ENCODE peak calls at places on chromosome 10, in seven cellular contexts. K is tibial nerve; I is lower lobe of right lung; Y is tibial artery; J is CD8-positive, alpha-beta memory T cell; X is OCI-LY7; R is ascending aorta. V is an unnamed sample.
A peak's percentile ranks its signal among the peaks of the same experiment; 100 is the strongest.

GRCh38 chr10:100362570-100363496 is 15.8 kb downstream of the SCD start:
- DNase-seq in K (no peak), I (no peak), Y (no peak), J (no peak), X (no peak), R (no peak), V (no peak)

GRCh38 chr10:73512207-73512743 is 16.5 kb upstream of the PPP3CB start:
- DNase-seq in K (no peak), I (no peak), Y (no peak), J (no peak), X (no peak), R (no peak), V (no peak)

GRCh38 chr10:87504307-87504666 is 406 bp upstream of the MINPP1 start:
- DNase-seq in K (no peak), I (no peak), Y (no peak), J (no peak), X (peak; percentile 0), R (no peak), V (no peak)

GRCh38 chr10:79274279-79275104 is 72.8 kb upstream of the PPIF start:
- DNase-seq in K (peak; percentile 75), I (peak; percentile 84), Y (peak; percentile 90), J (no peak), X (no peak), R (peak; percentile 63), V (no peak)

GRCh38 chr10:112732277-112732891 is 217.7 kb upstream of the TCF7L2 start:
- DNase-seq in K (no peak), I (no peak), Y (no peak), J (no peak), X (peak; percentile 1), R (no peak), V (no peak)

GRCh38 chr10:110429301-110429700 is 68.4 kb upstream of the DUSP5 start:
- DNase-seq in K (no peak), I (no peak), Y (no peak), J (no peak), X (no peak), R (no peak), V (no peak)

GRCh38 chr10:3067045-3067858 is at the start of gene PFKP:
- DNase-seq in K (no peak), I (no peak), Y (no peak), J (peak; percentile 43), X (peak; percentile 64), R (no peak), V (peak; percentile 72)

GRCh38 chr10:113357688-113358306 is 195.1 kb upstream of the HABP2 start:
- DNase-seq in K (no peak), I (no peak), Y (no peak), J (no peak), X (no peak), R (no peak), V (no peak)

DNA sequence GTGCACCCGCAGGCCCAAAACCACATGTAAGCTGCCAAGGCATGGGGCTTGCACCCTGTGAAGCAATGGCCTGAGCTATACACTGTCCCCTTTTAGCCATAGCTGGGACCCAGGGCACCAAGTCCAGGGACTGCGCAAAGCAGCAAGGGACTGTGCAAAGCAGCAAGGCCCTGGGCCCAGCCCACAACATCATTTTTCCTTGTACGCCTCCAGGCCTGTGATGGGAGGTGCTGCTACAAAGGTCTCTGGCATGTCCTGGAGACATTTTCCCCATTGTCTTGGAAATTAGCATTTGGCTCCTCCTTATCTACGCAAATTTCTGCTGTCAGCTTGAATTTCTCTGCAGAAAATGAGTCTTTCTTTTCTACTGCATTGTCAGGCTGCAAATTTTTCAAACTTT is 24.8 kb downstream of the ARHGAP19 start:
- DNase-seq in K (no peak), I (no peak), Y (no peak), J (no peak), X (no peak), R (no peak), V (no peak)
- H3K36me3 ChIP-seq in K (peaks cover 5% of the 10 kb centered on the region), I (peaks cover 24% of the 10 kb centered on the region), Y (peaks cover 16% of the 10 kb centered on the region), J (no peaks in the 10 kb centered on the region), X (peaks cover 79% of the 10 kb centered on the region), R (no peaks in the 10 kb centered on the region), V (no peaks in the 10 kb centered on the region)

DNA sequence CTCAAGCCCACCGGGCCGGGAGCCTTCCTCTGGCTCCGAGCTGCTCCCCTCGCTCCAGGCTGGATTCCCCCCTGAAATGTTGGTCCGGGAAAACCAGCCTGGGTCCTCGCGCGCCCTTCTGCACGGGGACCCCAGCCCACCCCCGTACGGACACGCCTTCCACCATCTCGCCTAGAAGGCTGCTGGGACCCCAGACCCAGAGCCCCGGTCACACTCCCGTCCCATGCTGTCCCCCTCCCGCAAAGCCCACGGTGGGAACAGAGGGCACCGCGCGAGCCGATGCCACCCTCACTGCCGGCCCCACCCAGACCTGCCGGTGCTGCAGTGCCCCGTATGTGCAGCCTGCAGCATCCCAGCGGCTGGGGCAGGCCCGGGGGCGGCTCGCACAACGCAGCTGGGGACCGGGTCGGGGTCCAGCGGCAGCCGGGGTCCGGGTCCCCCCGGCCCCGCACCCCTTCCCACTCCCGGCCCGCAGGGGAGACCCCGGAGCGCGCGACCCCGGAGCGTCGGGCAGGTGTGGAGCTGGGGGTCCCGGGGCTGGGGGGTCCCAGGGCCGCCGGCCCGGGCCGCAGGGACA is 871 bp downstream of the SPOCK2 start:
- DNase-seq in K (no peak), I (no peak), Y (no peak), J (no peak), X (peak; percentile 34), R (no peak), V (no peak)
- H3K4me3 ChIP-seq in K (peak overlapping the region; percentile 51), I (peak overlapping the region; percentile 65), Y (peak overlapping the region; percentile 41), J (peak overlapping the region; percentile 88), X (peak overlapping the region; percentile 73), R (peak overlapping the region; percentile 62), V (peak overlapping the region; percentile 9)

GRCh38 chr10:61629594-61629993 is 33.1 kb upstream of the CABCOCO1 start:
- DNase-seq in K (no peak), I (no peak), Y (no peak), J (no peak), X (no peak), R (no peak), V (no peak)

GRCh38 chr10:61628875-61629513 is 33.7 kb upstream of the CABCOCO1 start:
- DNase-seq in K (no peak), I (no peak), Y (no peak), J (no peak), X (no peak), R (no peak), V (peak; percentile 46)

GRCh38 chr10:61626209-61626608 is 36.5 kb upstream of the CABCOCO1 start:
- DNase-seq in K (no peak), I (no peak), Y (no peak), J (no peak), X (no peak), R (no peak), V (no peak)

GRCh38 chr10:61627266-61627665 is 35.5 kb upstream of the CABCOCO1 start:
- DNase-seq in K (no peak), I (no peak), Y (no peak), J (no peak), X (no peak), R (no peak), V (no peak)

DNA sequence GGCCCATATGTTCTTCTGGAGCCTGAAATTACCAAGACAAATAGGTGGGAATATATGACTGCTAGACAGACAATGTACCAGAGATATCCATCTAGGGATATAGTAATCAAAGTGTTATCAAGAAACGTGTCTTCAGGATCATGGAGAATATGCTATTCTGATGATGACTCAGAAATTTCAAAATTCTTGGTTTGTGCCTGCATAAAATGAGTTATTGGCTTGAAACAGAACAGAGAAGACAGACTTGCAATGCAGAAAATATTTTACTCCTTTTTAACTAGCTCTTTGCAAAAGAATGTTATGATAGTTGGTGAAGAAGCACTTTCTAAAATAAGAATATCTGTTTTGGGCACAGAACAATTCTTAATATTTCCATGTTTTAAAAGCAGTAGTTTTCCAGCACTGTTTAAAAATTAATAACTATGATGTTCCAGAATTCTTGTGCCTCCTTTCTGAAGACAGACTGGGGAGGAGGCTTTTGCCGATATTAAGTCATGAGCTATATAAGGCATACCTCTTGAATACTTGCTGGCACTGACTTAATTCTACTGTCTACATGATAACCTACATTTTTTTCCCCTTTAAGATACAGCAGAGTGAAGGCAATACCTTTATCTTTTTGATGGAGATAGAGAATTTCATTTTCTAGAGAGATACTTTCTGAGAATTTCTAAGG is 34.4 kb upstream of the CABCOCO1 start:
- DNase-seq in K (no peak), I (no peak), Y (no peak), J (no peak), X (no peak), R (no peak), V (no peak)
- H3K27ac ChIP-seq in K (no peak overlapping the region), I (peak overlapping the region; percentile 53), Y (peak overlapping the region; percentile 51), J (no peak overlapping the region), X (no peak overlapping the region), R (no peak overlapping the region), V (no peak overlapping the region)

GRCh38 chr10:131961777-131962450 is 19.8 kb downstream of the BNIP3 start:
- DNase-seq in K (no peak), I (no peak), Y (peak; percentile 17), J (no peak), X (no peak), R (no peak), V (no peak)

GRCh38 chr10:131963350-131963749 is 18.4 kb downstream of the BNIP3 start:
- DNase-seq in K (no peak), I (no peak), Y (no peak), J (no peak), X (no peak), R (no peak), V (no peak)

GRCh38 chr10:131960631-131961046 is 21.1 kb downstream of the BNIP3 start:
- DNase-seq in K (no peak), I (no peak), Y (no peak), J (no peak), X (no peak), R (no peak), V (no peak)

GRCh38 chr10:131961047-131961776 is 20.5 kb downstream of the BNIP3 start:
- DNase-seq in K (no peak), I (no peak), Y (no peak), J (no peak), X (no peak), R (no peak), V (no peak)

GRCh38 chr10:131959841-131960240 is 21.9 kb downstream of the BNIP3 start:
- DNase-seq in K (no peak), I (no peak), Y (no peak), J (no peak), X (no peak), R (no peak), V (peak; percentile 30)
- H3K36me3 ChIP-seq in K (no peaks in the 10 kb centered on the region), I (peaks cover 33% of the 10 kb centered on the region), Y (peaks cover 58% of the 10 kb centered on the region), J (peaks cover 21% of the 10 kb centered on the region), X (peaks cover 36% of the 10 kb centered on the region), R (peaks cover 22% of the 10 kb centered on the region), V (no peaks in the 10 kb centered on the region)

DNA sequence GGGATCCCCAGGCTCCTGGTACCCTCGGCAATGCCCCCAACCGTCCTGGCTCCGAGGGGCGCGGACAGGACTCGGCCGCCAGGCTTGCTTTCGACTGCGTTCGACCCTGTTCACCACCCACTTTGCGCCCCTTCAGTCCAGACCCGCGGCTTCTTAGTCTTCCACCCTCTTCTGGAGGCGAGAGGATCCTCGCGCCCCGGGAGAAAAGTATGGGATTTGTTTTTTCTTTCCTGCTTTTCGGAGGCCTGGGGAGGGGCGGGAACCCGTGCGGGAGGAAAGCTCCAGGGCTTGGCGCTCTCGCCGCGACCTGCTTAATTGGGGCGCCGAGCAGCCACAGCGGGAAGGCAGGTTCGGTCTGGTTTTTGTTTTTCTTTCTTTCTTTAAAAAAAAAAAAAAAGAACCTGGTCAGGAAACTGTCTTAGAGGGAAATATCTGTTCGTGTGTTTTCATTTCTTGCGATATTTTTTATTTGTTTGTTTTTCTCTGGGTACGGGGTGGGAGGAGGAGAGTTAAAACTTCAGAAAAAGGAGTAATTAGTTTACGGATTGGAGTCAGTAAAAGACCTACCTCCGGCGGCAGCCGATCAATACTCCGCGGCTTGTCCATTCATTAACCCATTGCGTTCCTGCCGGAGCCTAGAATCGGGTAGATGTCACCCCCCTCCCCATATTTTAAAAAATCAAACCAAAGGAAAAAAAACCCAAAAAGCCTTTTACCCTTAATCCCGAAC is 1.6 kb downstream of the EMX2 start:
- DNase-seq in K (no peak), I (no peak), Y (no peak), J (no peak), X (no peak), R (no peak), V (peak; percentile 70)
- H3K4me3 ChIP-seq in K (peak overlapping the region; percentile 44), I (peak overlapping the region; percentile 33), Y (peak overlapping the region; percentile 69), J (no peak overlapping the region), X (no peak overlapping the region), R (peak overlapping the region; percentile 46), V (peak overlapping the region; percentile 84)